ENCODE peak calls at places on chromosomes 1 and 21, in eight cellular contexts. Q is AG04449, G is upper lobe of left lung, E is adrenal gland, O is lower lobe of right lung, T is foreskin fibroblast, S is retinal pigment epithelial cell, P is Calu3. U is an unnamed sample.

GRCh38 chr21:44870748-44871495 is 2.6 kb downstream of the PTTG1IP start:
- DNase-seq in P (no peak), Q (no peak), E (peak), O (no peak), G (peak), S (no peak), T (no peak), U (no peak)

GRCh38 chr1:178802873-178803272 is 68.0 kb downstream of the ANGPTL1 start:
- DNase-seq in Q (no peak), G (no peak), T (no peak), S (no peak), E (no peak), P (no peak), O (no peak), U (no peak)

GRCh38 chr1:118911571-118911970 is 76.6 kb downstream of the TBX15 start:
- DNase-seq in T (no peak), S (no peak), O (no peak), Q (no peak), G (no peak), P (no peak), E (no peak), U (no peak)

GRCh38 chr1:200037904-200038644 is 10.6 kb downstream of the NR5A2 start:
- DNase-seq in E (no peak), S (no peak), O (no peak), G (no peak), Q (no peak), P (no peak), T (no peak), U (no peak)

GRCh38 chr1:71345491-71345890 is 264.7 kb upstream of the ZRANB2 start:
- DNase-seq in T (no peak), P (no peak), E (no peak), Q (no peak), G (no peak), O (no peak), S (no peak), U (no peak)

GRCh38 chr1:202659541-202659940 is 50.7 kb downstream of the SYT2 start:
- DNase-seq in G (no peak), E (no peak), O (no peak), Q (no peak), S (no peak), P (no peak), T (no peak), U (no peak)

GRCh38 chr1:210754931-210755670 is 378.8 kb downstream of the KCNH1 start:
- DNase-seq in S (peak), P (no peak), E (no peak), G (no peak), Q (no peak), O (no peak), T (no peak), U (no peak)

GRCh38 chr1:174352117-174352516 is 95.6 kb upstream of the GPR52 start:
- DNase-seq in S (no peak), G (no peak), P (no peak), O (no peak), E (no peak), T (no peak), Q (no peak), U (no peak)

GRCh38 chr1:26221094-26221493 is 12.9 kb upstream of the CEP85 start:
- DNase-seq in G (no peak), Q (no peak), E (no peak), S (no peak), T (no peak), P (no peak), O (no peak), U (no peak)

GRCh38 chr1:193019442-193020026 is 39.6 kb downstream of the UCHL5 start:
- DNase-seq in O (no peak), E (no peak), T (peak), P (peak), S (peak), G (no peak), Q (no peak), U (no peak)

GRCh38 chr1:152707860-152708259 is at the start of gene LCE4A:
- DNase-seq in G (no peak), T (no peak), Q (no peak), O (no peak), S (no peak), P (no peak), E (no peak), U (no peak)

GRCh38 chr1:174206148-174206826 is 47.0 kb downstream of the RABGAP1L start:
- DNase-seq in O (no peak), S (no peak), G (no peak), P (no peak), Q (no peak), E (no peak), T (no peak), U (no peak)

GRCh38 chr1:160646711-160647328 is at the start of gene SLAMF1:
- DNase-seq in P (no peak), S (no peak), G (peak), E (no peak), T (no peak), Q (no peak), O (no peak), U (no peak)

GRCh38 chr1:205355054-205355453 is 1.7 kb downstream of the KLHDC8A start:
- DNase-seq in O (peak), Q (no peak), S (no peak), G (peak), E (no peak), P (peak), T (no peak), U (no peak)

DNA sequence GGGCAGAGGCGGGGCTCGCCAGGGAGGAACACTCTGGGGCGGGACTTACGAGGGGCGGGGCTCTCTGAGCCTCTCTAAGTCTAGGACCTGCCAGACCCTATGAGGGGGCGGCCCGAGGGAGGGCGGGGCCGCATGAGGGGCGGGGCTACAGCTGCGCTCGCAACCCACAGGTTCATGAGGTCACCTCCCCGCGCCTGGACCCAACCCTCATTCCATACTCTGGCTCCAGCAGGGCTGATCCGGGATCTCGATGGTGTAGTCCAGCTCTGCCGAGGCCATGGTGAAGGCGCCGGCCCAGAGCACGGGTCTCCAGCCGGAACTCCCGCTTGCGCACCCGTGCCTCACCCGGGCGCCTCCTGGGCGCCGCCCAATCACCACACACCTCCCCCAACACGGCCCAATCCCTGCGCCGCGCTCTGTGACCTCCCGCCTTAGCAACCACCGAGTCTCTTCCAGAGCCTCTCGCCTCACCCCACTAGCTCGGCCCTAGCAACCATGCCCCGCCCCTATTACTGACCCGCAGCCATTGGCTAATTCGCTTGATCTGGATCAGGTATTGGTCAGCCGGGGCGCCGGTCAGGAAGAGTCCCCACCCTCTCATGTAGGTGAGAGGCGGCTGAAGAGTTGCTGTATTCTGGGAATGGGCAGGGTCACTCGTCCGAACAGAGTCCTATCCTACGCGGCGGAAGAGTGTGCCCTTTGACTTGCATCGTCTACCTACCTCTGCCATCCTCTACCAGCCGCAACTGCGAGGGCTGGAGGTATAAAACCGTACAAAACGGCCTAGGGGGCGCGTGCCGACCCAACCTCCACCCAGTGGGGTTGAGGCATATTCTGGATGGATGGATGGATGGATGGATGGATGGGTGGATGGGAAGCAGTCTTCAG is at the start of the genes ARMH1 and TMEM53:
- DNase-seq in Q (peak), E (peak), S (peak), O (peak), G (peak), T (peak), P (peak), U (peak)
- TF ChIP-seq CTCF in Q (no peak), E (no peak), S (peak), O (no peak), G (no peak), T (no peak), P (no peak), U (no peak)

GRCh38 chr1:86846166-86846647 is 67.7 kb downstream of the SELENOF start:
- DNase-seq in O (no peak), T (peak), Q (peak), P (no peak), G (no peak), S (peak), E (peak), U (no peak)

GRCh38 chr1:86848654-86849053 is 65.3 kb downstream of the SELENOF start:
- DNase-seq in S (no peak), O (no peak), T (peak), E (no peak), G (no peak), P (no peak), Q (no peak), U (no peak)

GRCh38 chr1:86852289-86852688 is 61.6 kb downstream of the SELENOF start:
- DNase-seq in G (no peak), T (no peak), O (no peak), S (no peak), P (no peak), Q (no peak), E (no peak), U (no peak)

GRCh38 chr1:86852737-86853408 is 61.1 kb downstream of the SELENOF start:
- DNase-seq in E (no peak), T (no peak), Q (no peak), O (no peak), S (no peak), G (no peak), P (peak), U (no peak)

GRCh38 chr1:86849756-86850155 is 64.2 kb downstream of the SELENOF start:
- DNase-seq in G (no peak), O (no peak), S (no peak), P (no peak), T (no peak), E (no peak), Q (no peak), U (no peak)
- TF ChIP-seq CTCF in G (no peak), O (no peak), S (no peak), P (no peak), T (no peak), E (no peak), Q (no peak), U (no peak)

GRCh38 chr1:177137814-177138213 is 26.7 kb downstream of the ASTN1 start:
- DNase-seq in O (no peak), Q (no peak), G (no peak), T (no peak), P (no peak), S (no peak), E (no peak), U (no peak)
- TF ChIP-seq CTCF in O (no peak), Q (no peak), G (no peak), T (no peak), P (no peak), S (no peak), E (no peak), U (no peak)

GRCh38 chr1:176656257-176656995 is 193.5 kb downstream of the PAPPA2 start:
- DNase-seq in G (no peak), P (no peak), E (peak), S (peak), Q (peak), O (no peak), T (peak), U (no peak)
- TF ChIP-seq CTCF in G (no peak), P (no peak), E (no peak), S (peak), Q (no peak), O (no peak), T (no peak), U (no peak)

GRCh38 chr1:110961902-110962301 is 1.8 kb downstream of the LRIF1 start:
- DNase-seq in T (no peak), P (no peak), E (no peak), O (no peak), Q (no peak), G (no peak), S (no peak), U (no peak)

GRCh38 chr1:110964400-110964903 is 730 bp upstream of the LRIF1 start:
- DNase-seq in S (no peak), E (no peak), G (no peak), P (no peak), O (no peak), T (no peak), Q (no peak), U (no peak)

GRCh38 chr1:110962892-110963665 is 643 bp downstream of the LRIF1 start:
- DNase-seq in G (peak), P (peak), O (peak), T (peak), S (peak), Q (peak), E (peak), U (peak)

GRCh38 chr1:110960777-110961420 is 2.8 kb downstream of the LRIF1 start:
- DNase-seq in P (no peak), O (no peak), E (no peak), G (no peak), Q (no peak), S (no peak), T (no peak), U (no peak)

GRCh38 chr1:110963666-110964399 is at the start of gene LRIF1:
- DNase-seq in S (peak), T (peak), Q (peak), O (peak), P (peak), G (peak), E (peak), U (peak)
- TF ChIP-seq CTCF in S (peak), T (peak), Q (peak), O (peak), P (no peak), G (peak), E (peak), U (peak)

DNA sequence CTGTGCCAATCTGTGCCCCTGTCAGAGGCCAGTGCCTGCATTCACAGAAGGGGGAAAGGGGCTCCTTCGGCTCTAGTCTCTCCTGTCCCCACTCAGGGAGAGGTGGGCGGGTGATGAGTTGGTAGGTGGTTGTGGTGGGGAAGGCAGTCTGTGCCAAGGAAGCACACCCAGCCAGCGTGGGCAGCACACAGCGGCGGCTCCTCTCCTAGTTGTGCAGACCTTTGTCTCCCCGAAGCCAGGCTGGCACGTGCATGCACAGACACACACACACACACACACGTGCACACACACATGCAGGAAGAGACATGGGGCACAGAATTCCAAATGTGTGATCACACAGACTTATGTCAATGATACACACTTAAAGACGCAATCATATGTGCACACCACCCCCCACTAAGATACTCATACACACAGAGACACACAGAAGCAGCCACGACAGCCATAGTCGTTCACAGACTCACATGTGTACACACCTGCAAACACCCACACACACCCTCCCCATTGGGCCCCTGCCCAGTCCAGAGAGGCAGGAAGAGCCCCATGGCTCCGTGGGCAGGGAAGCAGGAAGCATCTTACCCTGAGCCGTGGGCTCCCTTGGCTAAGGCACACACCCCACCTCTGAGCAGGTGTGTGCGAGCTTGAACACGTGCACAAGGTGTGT is 16.4 kb downstream of the RIMS3 start:
- DNase-seq in P (no peak), G (no peak), T (no peak), E (no peak), S (no peak), O (no peak), Q (no peak), U (no peak)
- TF ChIP-seq CTCF in P (no peak), G (no peak), T (no peak), E (no peak), S (no peak), O (no peak), Q (no peak), U (no peak)